ENCODE peak calls at places on chromosomes 12 and 14, in four cellular contexts. B is psoas muscle, E is Peyer's patch, U is cardiac muscle cell. D is an unnamed sample. For H3K4me1, the result is how much of the 10 kb centered on the place peaks cover.

GRCh38 chr14:88231626-88232025 is 91.4 kb downstream of the KCNK10 start:
- DNase-seq in U (no peak), B (no peak), E (no peak), D (no peak)

GRCh38 chr12:100359822-100360221 is 2.9 kb downstream of the SLC17A8 start:
- DNase-seq in B (no peak), U (no peak), E (no peak), D (no peak)

GRCh38 chr12:71685961-71686657 is at the start of gene TMEM19:
- DNase-seq in E (peak), U (peak), B (peak), D (peak)

GRCh38 chr14:96805906-96806305 is 8.7 kb downstream of the VRK1 start:
- DNase-seq in E (no peak), U (no peak), B (no peak), D (no peak)

GRCh38 chr14:32560213-32560857 is 231.2 kb downstream of the AKAP6 start:
- DNase-seq in E (peak), B (no peak), U (peak), D (no peak)

GRCh38 chr12:14714437-14714836 is 18.0 kb upstream of the GUCY2C start:
- DNase-seq in U (no peak), E (no peak), B (no peak), D (no peak)

GRCh38 chr12:55733021-55733555 is 4.3 kb upstream of the CD63 start:
- DNase-seq in B (no peak), U (no peak), E (no peak), D (no peak)

GRCh38 chr12:76242813-76243540 is 105.2 kb downstream of the BBS10 start:
- DNase-seq in E (no peak), U (no peak), B (no peak), D (no peak)

GRCh38 chr14:74983343-74983742 is 19.4 kb upstream of the EIF2B2 start:
- DNase-seq in E (no peak), B (no peak), U (no peak), D (no peak)

GRCh38 chr14:66240112-66240511 is 246.1 kb upstream of the CCDC196 start:
- DNase-seq in U (no peak), B (no peak), E (no peak), D (no peak)

GRCh38 chr14:51650721-51651387 is 856 bp upstream of the FRMD6 start:
- DNase-seq in U (peak), B (peak), E (peak), D (peak)

GRCh38 chr12:67766370-67766769 is 117.8 kb downstream of the DYRK2 start:
- DNase-seq in E (peak), U (no peak), B (no peak), D (no peak)

GRCh38 chr12:27817761-27818160 is 37.7 kb upstream of the MANSC4 start:
- DNase-seq in B (no peak), U (no peak), E (no peak), D (no peak)

GRCh38 chr14:60998617-60999016 is 17.6 kb downstream of the SLC38A6 start:
- DNase-seq in U (no peak), E (no peak), B (no peak), D (no peak)

GRCh38 chr14:61638595-61639391 is 56.5 kb upstream of the HIF1A start:
- DNase-seq in B (no peak), U (no peak), E (no peak), D (no peak)

GRCh38 chr12:108390495-108391203 is 51.5 kb upstream of the CMKLR1 start:
- DNase-seq in U (no peak), E (no peak), B (no peak), D (no peak)

GRCh38 chr14:28121512-28122297 is 644.9 kb upstream of the FOXG1 start:
- DNase-seq in E (no peak), U (no peak), B (no peak), D (no peak)

GRCh38 chr14:102900631-102901571 is 21.6 kb upstream of the AMN start:
- DNase-seq in U (peak), B (no peak), E (peak), D (peak)

GRCh38 chr14:76901171-76902055 is 75.2 kb downstream of the LRRC74A start:
- DNase-seq in U (no peak), E (no peak), B (no peak), D (no peak)

GRCh38 chr12:100593490-100593889 is 20.0 kb downstream of the GAS2L3 start:
- DNase-seq in E (no peak), B (no peak), U (no peak), D (no peak)

GRCh38 chr12:63944036-63944579 is 99.6 kb downstream of the SRGAP1 start:
- DNase-seq in U (no peak), B (no peak), E (no peak), D (no peak)

GRCh38 chr12:63945777-63946176 is 101.3 kb downstream of the SRGAP1 start:
- DNase-seq in B (no peak), E (no peak), U (no peak), D (no peak)

GRCh38 chr12:63944586-63945228 is 100.2 kb downstream of the SRGAP1 start:
- DNase-seq in E (no peak), U (no peak), B (no peak), D (no peak)

GRCh38 chr12:63949902-63950301 is 105.4 kb downstream of the SRGAP1 start:
- DNase-seq in U (no peak), E (no peak), B (no peak), D (no peak)

GRCh38 chr12:63948211-63948610 is 103.7 kb downstream of the SRGAP1 start:
- DNase-seq in E (no peak), B (no peak), U (no peak), D (no peak)
- H3K4me1 ChIP-seq in E (under half), B (under half), U (under half), D (under half)

GRCh38 chr12:105220150-105220928 is 15.6 kb downstream of the APPL2 start:
- DNase-seq in B (no peak), E (no peak), U (no peak), D (no peak)
- H3K4me1 ChIP-seq in B (under half), E (under half), U (under half), D (under half)

DNA sequence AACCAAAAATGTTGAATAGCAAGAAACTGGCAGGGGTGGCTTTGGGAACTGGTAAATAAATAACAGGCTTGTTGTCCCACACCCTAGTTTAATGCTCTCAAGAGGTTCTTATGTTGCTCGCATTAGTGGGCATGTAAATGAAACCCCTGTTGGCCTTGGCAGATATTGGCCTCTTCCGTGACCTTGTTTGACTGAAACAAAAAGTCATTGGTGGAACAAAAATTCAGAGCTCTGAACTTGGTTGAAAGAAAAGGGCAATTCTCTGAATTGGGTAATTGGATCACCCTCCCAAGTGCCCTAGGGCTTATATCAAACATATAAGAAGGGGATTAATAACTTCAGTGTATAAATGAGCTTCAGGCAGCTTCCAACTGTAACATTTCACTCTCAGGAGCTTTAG is 426.2 kb downstream of the ZFP36L1 start:
- DNase-seq in B (no peak), E (no peak), U (no peak), D (no peak)
- H3K4me1 ChIP-seq in B (under half), E (under half), U (under half), D (under half)

DNA sequence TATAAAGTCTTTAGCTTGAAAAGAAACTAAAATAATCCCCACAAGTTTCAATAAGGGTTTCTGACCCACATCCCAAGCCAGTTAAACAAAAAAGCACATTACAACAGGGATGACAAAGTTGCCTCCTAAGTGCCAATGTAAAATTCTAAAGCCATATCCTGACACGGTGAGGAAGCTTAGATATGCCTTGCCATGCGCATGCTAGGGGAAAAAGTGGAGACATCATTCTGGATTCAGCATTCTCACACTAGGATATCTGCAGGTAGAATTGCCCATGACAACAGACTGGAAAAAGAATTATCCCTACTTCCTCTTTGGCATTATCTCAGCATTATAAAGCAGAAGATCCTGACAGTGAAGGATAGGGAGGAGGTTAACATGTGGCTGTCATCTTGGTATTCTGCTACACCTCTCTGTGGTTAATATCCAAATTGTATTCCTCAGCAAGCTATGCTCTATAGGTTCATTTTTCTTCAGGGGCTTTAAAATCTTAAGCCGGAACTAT is 4.9 kb downstream of the DUSP6 start:
- DNase-seq in B (no peak), E (no peak), U (no peak), D (no peak)
- H3K4me1 ChIP-seq in B (under half), E (under half), U (under half), D (half or more)

GRCh38 chr12:19288161-19288560 is 151.1 kb upstream of the AEBP2 start:
- DNase-seq in U (no peak), B (no peak), E (no peak), D (no peak)

GRCh38 chr12:19287302-19287701 is 152.0 kb upstream of the AEBP2 start:
- DNase-seq in U (no peak), B (no peak), E (no peak), D (no peak)

GRCh38 chr12:19285793-19286448 is 153.4 kb upstream of the AEBP2 start:
- DNase-seq in E (no peak), B (no peak), U (no peak), D (no peak)

GRCh38 chr12:19282133-19282532 is 152.6 kb downstream of the PLEKHA5 start:
- DNase-seq in B (no peak), U (no peak), E (no peak), D (no peak)

GRCh38 chr12:19284658-19285057 is 154.6 kb upstream of the AEBP2 start:
- DNase-seq in E (no peak), B (no peak), U (no peak), D (no peak)
- H3K4me1 ChIP-seq in E (under half), B (under half), U (under half), D (under half)

GRCh38 chr14:38592764-38593442 is 337.0 kb upstream of the CLEC14A start:
- DNase-seq in E (no peak), U (no peak), B (no peak), D (no peak)

GRCh38 chr14:38593477-38593876 is 337.6 kb upstream of the CLEC14A start:
- DNase-seq in U (no peak), B (no peak), E (no peak), D (no peak)

DNA sequence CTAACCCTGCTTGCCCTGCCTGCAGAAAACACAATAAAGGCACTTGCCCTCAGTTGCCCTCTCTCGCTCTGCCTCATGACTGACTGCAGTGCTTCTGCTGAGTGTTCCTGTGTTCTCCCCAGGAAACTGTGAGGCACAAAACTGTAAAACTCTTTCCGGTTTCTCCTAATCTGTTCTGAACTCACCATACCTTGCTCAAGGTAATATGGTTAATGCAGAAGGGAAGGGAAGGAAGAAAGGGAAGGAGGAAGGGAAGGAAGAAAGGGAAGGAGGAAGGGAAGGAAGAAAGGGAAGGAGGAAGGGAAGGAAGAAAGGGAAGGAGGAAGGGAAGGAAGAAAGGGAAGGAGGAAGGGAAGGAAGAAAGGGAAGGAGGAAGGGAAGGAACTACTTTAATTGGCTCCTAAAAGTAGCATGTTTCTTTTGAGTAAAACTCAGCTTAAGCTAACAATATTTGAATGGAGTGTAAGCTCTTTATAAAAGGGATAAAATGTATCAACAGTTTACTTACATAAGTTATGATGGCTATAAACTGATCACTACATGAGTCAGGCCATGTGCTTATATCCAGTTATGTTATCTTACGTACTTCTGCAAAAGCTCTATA is 334.0 kb upstream of the CLEC14A start:
- DNase-seq in E (no peak), B (no peak), U (no peak), D (no peak)
- H3K4me1 ChIP-seq in E (under half), B (under half), U (under half), D (under half)

GRCh38 chr12:8034802-8035201 is 2.3 kb downstream of the FOXJ2 start:
- DNase-seq in E (no peak), U (no peak), B (no peak), D (no peak)
- H3K4me1 ChIP-seq in E (under half), U (half or more), B (half or more), D (half or more)

D was measured in lower lobe of right lung.